ENCODE peak calls at places on chromosomes 1 and 21, in four cellular contexts. I is NCI-H1092 treated with DMSO at 0.1 percent for 48 hours, P is caudate nucleus, D is lower lobe of right lung. X is an unnamed sample.

GRCh38 chr1:235821361-235821981 is 45.2 kb downstream of the LYST start:
- DNase-seq in P (no peak), I (no peak), D (no peak), X (no peak)

GRCh38 chr1:37449936-37450335 is 24.4 kb upstream of the ZC3H12A start:
- DNase-seq in P (no peak), D (peak), I (no peak), X (no peak)

GRCh38 chr1:36453051-36453450 is 2.8 kb upstream of the OSCP1 start:
- DNase-seq in P (no peak), D (no peak), I (no peak), X (no peak)

GRCh38 chr1:207917086-207917485 is 6.2 kb upstream of the CD34 start:
- DNase-seq in D (no peak), I (no peak), P (no peak), X (no peak)

GRCh38 chr1:244050835-244051444 is at the start of gene ZBTB18:
- DNase-seq in P (no peak), I (peak), D (no peak), X (no peak)

GRCh38 chr1:91502882-91503184 is 2.2 kb downstream of the CDC7 start:
- DNase-seq in P (no peak), I (no peak), D (no peak), X (no peak)

GRCh38 chr21:35511298-35512162 is 462.4 kb upstream of the RUNX1 start:
- DNase-seq in P (no peak), I (no peak), D (no peak), X (no peak)

GRCh38 chr21:34908424-34909055 is 140.6 kb downstream of the RUNX1 start:
- DNase-seq in P (no peak), I (no peak), D (no peak), X (no peak)

GRCh38 chr1:93668121-93668520 is 13.5 kb downstream of the BCAR3 start:
- DNase-seq in P (no peak), I (no peak), D (no peak), X (no peak)

GRCh38 chr1:226475112-226475511 is 67.2 kb upstream of the PARP1 start:
- DNase-seq in D (no peak), P (no peak), I (no peak), X (no peak)

GRCh38 chr1:209648931-209649776 is 3.1 kb downstream of the LAMB3 start:
- DNase-seq in P (no peak), D (no peak), I (no peak), X (no peak)

GRCh38 chr21:46634966-46635323 is 529 bp upstream of the PRMT2 start:
- DNase-seq in I (peak), D (peak), P (peak), X (no peak)

GRCh38 chr1:202237052-202237451 is 43.5 kb downstream of the LGR6 start:
- DNase-seq in D (no peak), I (peak), P (no peak), X (no peak)

GRCh38 chr1:162386292-162387225 is 5.0 kb downstream of the C1orf226 start:
- DNase-seq in D (no peak), I (no peak), P (no peak), X (no peak)

GRCh38 chr1:246367046-246367445 is 140.0 kb downstream of the SMYD3 start:
- DNase-seq in D (no peak), P (no peak), I (no peak), X (no peak)

GRCh38 chr1:101918277-101918676 is 78.4 kb downstream of the OLFM3 start:
- DNase-seq in D (no peak), P (no peak), I (no peak), X (no peak)

GRCh38 chr1:79847715-79848114 is 841.2 kb upstream of the ADGRL4 start:
- DNase-seq in P (no peak), D (no peak), I (no peak), X (no peak)

GRCh38 chr1:217527151-217527550 is 103.7 kb downstream of the GPATCH2 start:
- DNase-seq in P (no peak), D (no peak), I (no peak), X (no peak)

GRCh38 chr1:49060766-49061165 is 284.1 kb upstream of the BEND5 start:
- DNase-seq in I (no peak), P (no peak), D (no peak), X (no peak)

GRCh38 chr1:176466514-176466913 is 3.5 kb downstream of the PAPPA2 start:
- DNase-seq in P (no peak), I (peak), D (no peak), X (no peak)

GRCh38 chr1:201448981-201449380 is 20.0 kb downstream of the PHLDA3 start:
- DNase-seq in D (no peak), P (peak), I (no peak), X (peak)